ENCODE peak calls at places on chromosomes 13 and 19, in nine cellular contexts. N is brain microvascular endothelial cell, M is tibial nerve, F is RWPE1, H is GM10248, Y is gastrocnemius medialis, V is HFF-Myc, O is ascending aorta, L is AG09309. J is an unnamed sample.

GRCh38 chr13:98687319-98687718 is 65.2 kb downstream of the SLC15A1 start:
- DNase-seq in N (no peak), M (no peak), F (no peak), H (no peak), Y (no peak), V (no peak), O (no peak), L (no peak), J (no peak)

GRCh38 chr13:110666255-110666533 is 39.7 kb downstream of the CARS2 start:
- DNase-seq in N (no peak), M (no peak), F (no peak), H (no peak), Y (no peak), V (no peak), O (no peak), L (no peak), J (no peak)

GRCh38 chr13:42883771-42884170 is 102.4 kb downstream of the FAM216B start:
- DNase-seq in N (peak; percentile 63), M (no peak), F (no peak), H (no peak), Y (no peak), V (peak; percentile 64), O (no peak), L (no peak), J (peak; percentile 18)

GRCh38 chr19:35856001-35856400 is 710 bp upstream of the KIRREL2 start:
- DNase-seq in N (no peak), M (no peak), F (no peak), H (no peak), Y (no peak), V (no peak), O (no peak), L (no peak), J (no peak)

GRCh38 chr13:27455331-27455855 is 5.0 kb upstream of the MTIF3 start:
- DNase-seq in N (no peak), M (no peak), F (no peak), H (peak; percentile 38), Y (no peak), V (no peak), O (no peak), L (no peak), J (no peak)

GRCh38 chr19:14342809-14343208 is 38.4 kb upstream of the ADGRE5 start:
- DNase-seq in N (no peak), M (no peak), F (no peak), H (no peak), Y (no peak), V (no peak), O (no peak), L (no peak), J (no peak)

GRCh38 chr13:77698211-77699058 is 948 bp downstream of the SLAIN1 start:
- DNase-seq in N (no peak), M (no peak), F (no peak), H (peak; percentile 45), Y (no peak), V (no peak), O (no peak), L (no peak), J (peak; percentile 69)

GRCh38 chr13:102911336-102911735 is 65.5 kb downstream of the ERCC5 start:
- DNase-seq in N (no peak), M (no peak), F (peak; percentile 94), H (no peak), Y (no peak), V (no peak), O (no peak), L (no peak), J (no peak)

GRCh38 chr13:88751994-88752393 is 1080.8 kb downstream of the SLITRK5 start:
- DNase-seq in N (no peak), M (no peak), F (no peak), H (no peak), Y (no peak), V (no peak), O (no peak), L (no peak), J (no peak)

GRCh38 chr13:107216046-107216715 is 648.2 kb upstream of the ARGLU1 start:
- DNase-seq in N (no peak), M (no peak), F (no peak), H (no peak), Y (no peak), V (no peak), O (no peak), L (peak; percentile 52), J (no peak)

GRCh38 chr19:28966737-28967401 is 246.1 kb downstream of the UQCRFS1 start:
- DNase-seq in N (peak; percentile 5), M (no peak), F (no peak), H (no peak), Y (no peak), V (no peak), O (no peak), L (no peak), J (no peak)

GRCh38 chr19:1312732-1313694 is 27.3 kb downstream of the EFNA2 start:
- DNase-seq in N (peak; percentile 45), M (no peak), F (peak; percentile 93), H (no peak), Y (no peak), V (no peak), O (no peak), L (no peak), J (no peak)

GRCh38 chr13:46172531-46172991 is 9.4 kb downstream of the LCP1 start:
- DNase-seq in N (no peak), M (no peak), F (no peak), H (no peak), Y (no peak), V (no peak), O (no peak), L (no peak), J (no peak)

GRCh38 chr19:44869728-44870470 is 21.2 kb upstream of the TOMM40 start:
- DNase-seq in N (peak; percentile 94), M (no peak), F (no peak), H (no peak), Y (peak; percentile 33), V (no peak), O (no peak), L (no peak), J (peak; percentile 68)

GRCh38 chr19:9323919-9324583 is at the start of gene ZNF559:
- DNase-seq in N (peak; percentile 96), M (peak; percentile 85), F (peak; percentile 97), H (peak; percentile 92), Y (peak; percentile 60), V (peak; percentile 81), O (peak; percentile 70), L (peak; percentile 67), J (peak; percentile 94)
- TF ChIP-seq CTCF in N (peak; percentile 64), M (no peak), F (peak; percentile 27), H (peak; percentile 4), Y (peak; percentile 26), V (peak; percentile 35), O (peak; percentile 22), L (peak; percentile 24), J (no peak)

DNA sequence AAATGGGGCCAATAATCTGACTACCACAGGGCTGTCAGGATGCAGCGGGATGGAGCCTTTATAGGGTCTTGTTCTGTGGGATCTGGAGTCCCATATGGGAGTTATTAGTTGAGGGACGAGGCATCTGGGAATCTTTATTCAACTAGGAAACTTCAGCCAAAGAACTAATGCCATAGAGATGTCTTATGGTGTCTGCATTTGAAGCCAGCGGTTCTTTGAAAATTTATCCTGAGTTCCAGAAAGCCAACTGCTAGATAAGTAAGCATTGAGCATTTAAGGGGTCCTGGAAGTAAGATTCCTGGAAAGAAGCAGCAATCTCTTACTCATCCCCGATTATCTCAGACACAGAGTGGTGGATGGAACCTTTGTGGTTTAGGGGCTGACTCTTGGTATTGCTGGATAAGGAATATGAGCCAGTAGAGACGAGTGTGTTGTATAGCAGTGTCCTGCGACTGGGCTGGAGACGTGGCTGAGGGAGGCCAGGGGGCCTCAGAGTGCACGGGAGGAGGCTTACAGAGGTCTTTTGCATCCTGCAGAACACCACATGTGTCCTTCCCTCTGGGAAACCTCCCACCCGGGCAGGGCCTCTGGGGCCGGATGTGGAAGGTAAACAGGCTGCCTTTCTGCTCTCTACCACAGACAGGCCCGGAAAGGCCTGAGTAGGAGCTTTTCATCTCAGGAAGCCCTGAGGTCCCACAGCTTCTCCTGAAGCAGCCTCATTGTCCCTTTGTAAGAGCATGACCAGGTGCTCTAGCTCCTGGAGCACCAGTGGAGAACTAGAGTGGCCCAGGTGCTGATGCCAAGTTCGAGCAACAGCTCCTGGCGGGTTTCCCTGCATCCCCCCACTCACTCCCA is 28.8 kb downstream of the ACTN4 start:
- DNase-seq in N (peak; percentile 68), M (no peak), F (no peak), H (no peak), Y (no peak), V (no peak), O (no peak), L (no peak), J (no peak)
- TF ChIP-seq CTCF in N (no peak), M (no peak), F (no peak), H (no peak), Y (no peak), V (no peak), O (no peak), L (no peak), J (no peak)

GRCh38 chr13:80718970-80719369 is 378.0 kb upstream of the SPRY2 start:
- DNase-seq in N (no peak), M (no peak), F (no peak), H (no peak), Y (no peak), V (no peak), O (no peak), L (no peak), J (no peak)

GRCh38 chr13:80721689-80722088 is 380.8 kb upstream of the SPRY2 start:
- DNase-seq in N (no peak), M (no peak), F (no peak), H (no peak), Y (no peak), V (no peak), O (no peak), L (no peak), J (no peak)

GRCh38 chr13:80717834-80718233 is 376.9 kb upstream of the SPRY2 start:
- DNase-seq in N (no peak), M (no peak), F (no peak), H (no peak), Y (no peak), V (no peak), O (no peak), L (no peak), J (no peak)

GRCh38 chr13:80712026-80712425 is 371.1 kb upstream of the SPRY2 start:
- DNase-seq in N (no peak), M (no peak), F (no peak), H (no peak), Y (no peak), V (no peak), O (no peak), L (no peak), J (no peak)

DNA sequence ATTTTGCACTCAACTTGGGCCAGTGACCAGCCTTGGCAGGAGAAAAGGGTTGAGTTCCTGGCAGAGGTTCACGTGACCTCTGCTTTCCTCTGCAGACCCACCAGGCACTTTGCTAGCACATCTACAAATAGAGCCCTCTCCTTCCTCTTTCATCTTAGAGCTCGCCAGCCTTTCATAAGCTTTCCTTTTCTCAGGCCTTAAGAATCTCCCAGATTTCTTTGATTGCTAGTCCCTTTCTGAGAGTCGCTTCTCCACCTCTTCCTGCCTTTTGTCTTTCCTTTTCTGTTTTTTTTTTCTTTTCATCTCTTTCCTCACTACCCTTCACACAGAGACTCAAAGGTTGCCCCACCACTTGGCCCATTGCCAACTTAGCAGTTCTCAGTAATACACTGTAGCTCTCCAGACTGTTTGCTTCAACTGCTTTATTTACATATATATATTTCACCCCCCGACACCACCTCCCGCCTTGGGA is 375.7 kb upstream of the SPRY2 start:
- DNase-seq in N (no peak), M (no peak), F (no peak), H (no peak), Y (no peak), V (no peak), O (no peak), L (no peak), J (peak; percentile 54)
- TF ChIP-seq CTCF in N (no peak), M (no peak), F (no peak), H (no peak), Y (no peak), V (no peak), O (no peak), L (no peak), J (no peak)

GRCh38 chr13:75395901-75396300 is 86.1 kb downstream of the TBC1D4 start:
- DNase-seq in N (no peak), M (no peak), F (no peak), H (no peak), Y (no peak), V (no peak), O (no peak), L (no peak), J (no peak)
- TF ChIP-seq CTCF in N (no peak), M (no peak), F (no peak), H (no peak), Y (no peak), V (no peak), O (no peak), L (no peak), J (no peak)